ENCODE peak calls at places on chromosome 12, in ten cellular contexts. I, H, L, X, F, U, K, P, Z and E are unnamed samples.

GRCh38 chr12:2083561-2083960 is 30.8 kb downstream of the CACNA1C start:
- DNase-seq in H (no peak), I (no peak), P (no peak), Z (no peak), L (no peak), K (no peak), U (no peak), F (no peak), X (no peak), E (no peak)

GRCh38 chr12:39412210-39412609 is 30.7 kb downstream of the KIF21A start:
- DNase-seq in K (no peak), Z (no peak), F (no peak), P (no peak), X (no peak), L (no peak), U (no peak), I (no peak), H (no peak), E (no peak)

GRCh38 chr12:5259523-5259922 is 172.4 kb upstream of the NTF3 start:
- DNase-seq in I (no peak), P (no peak), K (peak; percentile 15), U (no peak), F (no peak), L (no peak), Z (no peak), X (no peak), H (no peak), E (no peak)

GRCh38 chr12:106044773-106045172 is 94.0 kb downstream of the NUAK1 start:
- DNase-seq in I (no peak), U (no peak), X (no peak), P (no peak), L (peak; percentile 4), H (no peak), F (no peak), Z (no peak), K (no peak), E (no peak)

GRCh38 chr12:48767047-48767446 is 21.8 kb downstream of the ADCY6 start:
- DNase-seq in H (no peak), P (peak; percentile 75), I (peak; percentile 71), L (no peak), U (no peak), K (no peak), F (no peak), X (no peak), Z (no peak), E (no peak)

GRCh38 chr12:116141110-116141832 is 136.2 kb downstream of the MED13L start:
- DNase-seq in K (no peak), U (no peak), H (no peak), I (peak; percentile 26), X (no peak), L (no peak), F (no peak), Z (no peak), P (no peak), E (no peak)

GRCh38 chr12:14825256-14825655 is 11.3 kb upstream of the SMCO3 start:
- DNase-seq in U (no peak), I (no peak), Z (no peak), X (no peak), K (no peak), H (no peak), P (no peak), F (no peak), L (no peak), E (no peak)

GRCh38 chr12:68163546-68164210 is 4.1 kb upstream of the IFNG start:
- DNase-seq in P (no peak), Z (no peak), F (no peak), I (peak; percentile 9), K (no peak), U (no peak), X (no peak), H (no peak), L (no peak), E (no peak)

DNA sequence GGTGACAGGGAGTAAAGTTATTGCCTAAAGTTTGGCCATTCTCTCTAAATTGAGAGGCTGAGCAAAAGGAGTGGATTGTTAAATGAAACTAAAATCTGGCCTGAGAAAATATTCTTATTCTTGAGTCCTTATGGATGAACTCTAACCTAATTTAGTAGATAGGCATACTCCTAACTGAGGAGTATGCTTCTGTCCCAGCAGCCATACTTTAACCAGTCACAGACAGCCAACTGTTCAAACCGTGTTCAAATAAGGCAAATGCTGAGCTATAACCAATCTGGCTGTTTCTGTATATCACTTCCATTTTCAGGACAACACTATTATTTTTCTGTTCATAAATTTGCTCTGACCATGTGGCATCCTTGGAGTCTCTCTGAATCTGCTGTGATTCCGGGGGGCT is 75.9 kb upstream of the RERGL start:
- DNase-seq in H (no peak), X (no peak), P (no peak), I (no peak), L (no peak), K (no peak), Z (no peak), F (no peak), U (no peak), E (no peak)
- H3K27ac ChIP-seq in H (no peak overlapping the region), X (no peak overlapping the region), P (no peak overlapping the region), I (no peak overlapping the region), L (no peak overlapping the region), K (no peak overlapping the region), Z (no peak overlapping the region), F (no peak overlapping the region), U (no peak overlapping the region), E (no peak overlapping the region)

GRCh38 chr12:6753772-6754356 is 923 bp upstream of the MLF2 start:
- DNase-seq in P (no peak), U (no peak), F (no peak), L (no peak), K (no peak), H (no peak), Z (no peak), I (no peak), X (no peak), E (no peak)

GRCh38 chr12:6752931-6753771 is at the start of gene MLF2:
- DNase-seq in X (peak; percentile 97), L (peak; percentile 99), I (peak; percentile 100), P (peak; percentile 98), U (peak; percentile 97), H (peak; percentile 98), Z (peak; percentile 94), F (peak; percentile 98), K (peak; percentile 95), E (peak; percentile 92)

GRCh38 chr12:6751767-6752166 is 1.2 kb downstream of the MLF2 start:
- DNase-seq in F (no peak), P (no peak), K (no peak), L (no peak), X (no peak), H (no peak), U (no peak), Z (no peak), I (no peak), E (no peak)

GRCh38 chr12:6752181-6752930 is 585 bp downstream of the MLF2 start:
- DNase-seq in H (peak; percentile 47), I (peak; percentile 58), X (peak; percentile 79), L (no peak), Z (no peak), K (no peak), U (peak; percentile 41), P (peak; percentile 55), F (no peak), E (no peak)

GRCh38 chr12:6754406-6754805 is 1.5 kb upstream of the MLF2 start:
- DNase-seq in X (no peak), P (no peak), Z (no peak), K (no peak), L (no peak), F (no peak), I (no peak), H (no peak), U (no peak), E (no peak)
- H3K27ac ChIP-seq in X (no peak overlapping the region), P (peak overlapping the region; percentile 100), Z (no peak overlapping the region), K (no peak overlapping the region), L (peak overlapping the region; percentile 99), F (no peak overlapping the region), I (peak overlapping the region; percentile 68), H (no peak overlapping the region), U (peak overlapping the region; percentile 34), E (no peak overlapping the region)

GRCh38 chr12:53063708-53064612 is 14.1 kb downstream of the TNS2 start:
- DNase-seq in Z (no peak), L (no peak), I (peak; percentile 79), U (no peak), F (no peak), X (no peak), H (peak; percentile 29), P (peak; percentile 60), K (no peak), E (no peak)

GRCh38 chr12:53060721-53061276 is 10.9 kb downstream of the TNS2 start:
- DNase-seq in X (no peak), U (no peak), H (peak; percentile 34), Z (no peak), K (no peak), I (peak; percentile 2), L (no peak), F (no peak), P (no peak), E (no peak)

GRCh38 chr12:53061404-53062010 is 11.6 kb downstream of the TNS2 start:
- DNase-seq in L (no peak), I (peak; percentile 9), H (peak; percentile 81), K (no peak), P (no peak), Z (no peak), F (no peak), U (no peak), X (peak; percentile 48), E (no peak)

GRCh38 chr12:53062977-53063707 is 13.3 kb downstream of the TNS2 start:
- DNase-seq in Z (no peak), K (no peak), U (no peak), P (no peak), L (no peak), I (peak; percentile 3), F (no peak), H (no peak), X (no peak), E (no peak)

DNA sequence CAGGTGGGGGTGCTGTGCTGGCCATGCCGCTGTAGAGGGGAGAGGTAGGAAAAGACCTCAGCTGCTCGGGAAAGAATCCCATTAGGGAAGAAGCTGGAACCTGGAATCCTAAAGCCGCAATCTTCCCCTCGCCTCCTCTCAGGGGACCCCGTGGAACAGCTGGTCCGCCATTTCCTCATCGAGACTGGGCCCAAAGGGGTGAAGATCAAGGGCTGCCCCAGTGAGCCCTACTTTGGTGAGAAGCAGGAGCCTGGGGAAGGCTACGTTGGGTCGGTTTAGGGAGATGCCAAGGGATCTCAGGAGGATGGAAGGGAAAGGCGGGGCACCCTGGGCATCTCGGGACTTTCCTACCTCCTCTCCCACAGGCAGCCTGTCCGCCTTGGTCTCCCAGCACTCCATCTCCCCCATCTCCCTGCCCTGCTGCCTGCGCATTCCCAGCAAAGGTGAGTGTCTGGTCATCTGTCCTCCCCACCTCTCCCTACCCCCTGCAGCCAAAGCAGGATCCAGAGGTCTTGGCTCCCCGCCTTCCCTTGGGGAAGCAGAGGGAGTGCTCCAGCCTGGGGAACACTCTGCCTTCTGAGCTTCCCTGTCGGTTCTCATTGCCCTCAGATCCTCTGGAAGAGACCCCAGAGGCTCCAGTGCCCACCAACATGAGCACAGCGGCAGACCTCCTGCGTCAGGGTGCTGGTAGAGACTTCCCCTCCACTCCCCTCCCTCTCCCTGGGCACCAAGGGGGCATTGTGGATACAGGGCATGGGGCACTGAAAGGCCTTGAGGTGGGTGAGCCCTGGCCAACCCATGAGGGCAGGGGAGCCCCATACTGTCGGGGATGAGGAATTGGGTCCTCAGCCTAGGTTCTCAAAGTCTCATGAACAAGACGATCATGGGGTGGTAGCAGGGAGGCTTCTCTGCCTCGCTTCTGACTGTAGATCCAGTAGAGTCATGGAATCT is 12.4 kb downstream of the TNS2 start:
- DNase-seq in K (no peak), X (no peak), L (no peak), F (no peak), I (no peak), U (no peak), H (no peak), Z (no peak), P (no peak), E (no peak)
- H3K27ac ChIP-seq in K (no peak overlapping the region), X (no peak overlapping the region), L (peak overlapping the region; percentile 94), F (peak overlapping the region; percentile 31), I (peak overlapping the region; percentile 43), U (peak overlapping the region; percentile 64), H (peak overlapping the region; percentile 43), Z (peak overlapping the region; percentile 50), P (peak overlapping the region; percentile 100), E (no peak overlapping the region)

GRCh38 chr12:88242939-88243338 is 100.8 kb downstream of the TMTC3 start:
- DNase-seq in I (no peak), Z (no peak), L (no peak), K (no peak), X (no peak), U (no peak), P (no peak), F (no peak), H (no peak), E (no peak)
- H3K27ac ChIP-seq in I (no peak overlapping the region), Z (peak overlapping the region; percentile 2), L (peak overlapping the region; percentile 57), K (peak overlapping the region; percentile 92), X (no peak overlapping the region), U (no peak overlapping the region), P (no peak overlapping the region), F (no peak overlapping the region), H (no peak overlapping the region), E (peak overlapping the region; percentile 73)